ENCODE peak calls at places on chromosomes 1 and 21, in four cellular contexts. One of them, this sample, is unnamed.

GRCh38 chr1:33997127-33998047 is 133.5 kb downstream of the HMGB4 start:
- DNase-seq in NCI-H748 treated with DMSO at 0.1 percent for 48 hours: no peak
- DNase-seq in islet precursor cell: no peak
- DNase-seq in Jurkat, Clone E6-1: no peak
- DNase-seq in this sample: no peak

GRCh38 chr1:109535971-109536491 is 3.6 kb upstream of the GPR61 start:
- DNase-seq in NCI-H748 treated with DMSO at 0.1 percent for 48 hours: no peak
- DNase-seq in islet precursor cell: peak
- DNase-seq in Jurkat, Clone E6-1: no peak
- DNase-seq in this sample: no peak

GRCh38 chr1:227793079-227793947 is 22.2 kb upstream of the PRSS38 start:
- DNase-seq in NCI-H748 treated with DMSO at 0.1 percent for 48 hours: no peak
- DNase-seq in islet precursor cell: no peak
- DNase-seq in Jurkat, Clone E6-1: no peak
- DNase-seq in this sample: no peak

GRCh38 chr1:214445201-214445600 is 106.2 kb downstream of the PTPN14 start:
- DNase-seq in NCI-H748 treated with DMSO at 0.1 percent for 48 hours: no peak
- DNase-seq in islet precursor cell: peak
- DNase-seq in Jurkat, Clone E6-1: no peak
- DNase-seq in this sample: no peak

GRCh38 chr1:67256291-67257172 is 51.1 kb upstream of the IL12RB2 start:
- DNase-seq in NCI-H748 treated with DMSO at 0.1 percent for 48 hours: no peak
- DNase-seq in islet precursor cell: no peak
- DNase-seq in Jurkat, Clone E6-1: no peak
- DNase-seq in this sample: peak

GRCh38 chr1:9376886-9377333 is 84.2 kb downstream of the SPSB1 start:
- DNase-seq in NCI-H748 treated with DMSO at 0.1 percent for 48 hours: no peak
- DNase-seq in islet precursor cell: no peak
- DNase-seq in Jurkat, Clone E6-1: no peak
- DNase-seq in this sample: peak

GRCh38 chr1:223717695-223718363 is 5.5 kb downstream of the CAPN2 start:
- DNase-seq in NCI-H748 treated with DMSO at 0.1 percent for 48 hours: no peak
- DNase-seq in islet precursor cell: no peak
- DNase-seq in Jurkat, Clone E6-1: no peak
- DNase-seq in this sample: no peak

GRCh38 chr1:85030536-85030935 is 17.8 kb downstream of the MCOLN3 start:
- DNase-seq in NCI-H748 treated with DMSO at 0.1 percent for 48 hours: no peak
- DNase-seq in islet precursor cell: no peak
- DNase-seq in Jurkat, Clone E6-1: no peak
- DNase-seq in this sample: no peak

GRCh38 chr1:84298688-84299535 is 2.6 kb upstream of the SAMD13 start:
- DNase-seq in NCI-H748 treated with DMSO at 0.1 percent for 48 hours: no peak
- DNase-seq in islet precursor cell: peak
- DNase-seq in Jurkat, Clone E6-1: peak
- DNase-seq in this sample: peak

GRCh38 chr21:29305068-29305467 is 6.3 kb downstream of the BACH1 start:
- DNase-seq in NCI-H748 treated with DMSO at 0.1 percent for 48 hours: no peak
- DNase-seq in islet precursor cell: no peak
- DNase-seq in Jurkat, Clone E6-1: no peak
- DNase-seq in this sample: no peak

GRCh38 chr1:19089524-19089923 is 120.5 kb downstream of the UBR4 start:
- DNase-seq in NCI-H748 treated with DMSO at 0.1 percent for 48 hours: no peak
- DNase-seq in islet precursor cell: no peak
- DNase-seq in Jurkat, Clone E6-1: no peak
- DNase-seq in this sample: no peak

GRCh38 chr1:199612976-199613774 is 414.3 kb upstream of the NR5A2 start:
- DNase-seq in NCI-H748 treated with DMSO at 0.1 percent for 48 hours: no peak
- DNase-seq in islet precursor cell: no peak
- DNase-seq in Jurkat, Clone E6-1: no peak
- DNase-seq in this sample: peak

GRCh38 chr1:205456868-205457724 is 1.3 kb upstream of the BLACAT1 start:
- DNase-seq in NCI-H748 treated with DMSO at 0.1 percent for 48 hours: peak
- DNase-seq in islet precursor cell: peak
- DNase-seq in Jurkat, Clone E6-1: no peak
- DNase-seq in this sample: no peak

GRCh38 chr21:28489197-28489596 is 503.5 kb downstream of the LTN1 start:
- DNase-seq in NCI-H748 treated with DMSO at 0.1 percent for 48 hours: no peak
- DNase-seq in islet precursor cell: no peak
- DNase-seq in Jurkat, Clone E6-1: no peak
- DNase-seq in this sample: no peak

GRCh38 chr1:246728311-246728710 is 4.1 kb downstream of the SCCPDH start:
- DNase-seq in NCI-H748 treated with DMSO at 0.1 percent for 48 hours: no peak
- DNase-seq in islet precursor cell: no peak
- DNase-seq in Jurkat, Clone E6-1: no peak
- DNase-seq in this sample: no peak

GRCh38 chr1:20696397-20697333 is 21.1 kb downstream of the KIF17 start:
- DNase-seq in NCI-H748 treated with DMSO at 0.1 percent for 48 hours: peak
- DNase-seq in islet precursor cell: peak
- DNase-seq in Jurkat, Clone E6-1: peak
- DNase-seq in this sample: peak

GRCh38 chr1:206586501-206587445 is 25.5 kb downstream of the EIF2D start:
- DNase-seq in NCI-H748 treated with DMSO at 0.1 percent for 48 hours: no peak
- DNase-seq in islet precursor cell: no peak
- DNase-seq in Jurkat, Clone E6-1: no peak
- DNase-seq in this sample: no peak

GRCh38 chr21:41631564-41632461 is 123.9 kb upstream of the TMPRSS2 start:
- DNase-seq in NCI-H748 treated with DMSO at 0.1 percent for 48 hours: no peak
- DNase-seq in islet precursor cell: no peak
- DNase-seq in Jurkat, Clone E6-1: peak
- DNase-seq in this sample: peak